ENCODE peak calls at places on chromosomes 5 and 9, in nine cellular contexts. I is WTC11; P is effector memory CD8-positive, alpha-beta T cell; E is T-cell; Y is uterus; H is small intestine; Z is DMS79 treated with DMSO at 0.1 percent for 48 hours; Q is endothelial cell; C is NCI-H1694. K is an unnamed sample.

GRCh38 chr9:135302329-135303279 is 177.0 kb upstream of the PPP1R26 start:
- DNase-seq in I (no peak), P (no peak), E (no peak), Y (no peak), H (no peak), Z (no peak), Q (no peak), C (no peak), K (no peak)

GRCh38 chr9:116198344-116198743 is 44.8 kb downstream of the PAPPA start:
- DNase-seq in I (no peak), P (no peak), E (no peak), Y (no peak), H (no peak), Z (no peak), Q (no peak), C (no peak), K (no peak)

GRCh38 chr5:146007270-146007669 is 70.9 kb downstream of the SH3RF2 start:
- DNase-seq in I (no peak), P (no peak), E (no peak), Y (no peak), H (peak), Z (no peak), Q (no peak), C (no peak), K (no peak)

GRCh38 chr5:179803651-179804598 is 2.7 kb downstream of the MGAT4B start:
- DNase-seq in I (no peak), P (no peak), E (peak), Y (no peak), H (peak), Z (no peak), Q (no peak), C (no peak), K (no peak)

GRCh38 chr9:99365233-99365980 is 143.3 kb downstream of the SEC61B start:
- DNase-seq in I (no peak), P (no peak), E (no peak), Y (no peak), H (no peak), Z (no peak), Q (no peak), C (no peak), K (no peak)

GRCh38 chr9:74755355-74755754 is 132.4 kb downstream of the TRPM6 start:
- DNase-seq in I (no peak), P (no peak), E (no peak), Y (no peak), H (no peak), Z (no peak), Q (no peak), C (no peak), K (no peak)

GRCh38 chr5:171622010-171622409 is 163.6 kb upstream of the SMIM23 start:
- DNase-seq in I (no peak), P (no peak), E (no peak), Y (no peak), H (no peak), Z (no peak), Q (no peak), C (peak), K (no peak)

GRCh38 chr5:131608597-131608996 is 26.4 kb downstream of the RAPGEF6 start:
- DNase-seq in I (no peak), P (no peak), E (no peak), Y (no peak), H (no peak), Z (no peak), Q (no peak), C (no peak), K (no peak)

GRCh38 chr9:89744730-89745129 is 139.9 kb downstream of the GADD45G start:
- DNase-seq in I (no peak), P (no peak), E (no peak), Y (no peak), H (no peak), Z (no peak), Q (no peak), C (no peak), K (no peak)

GRCh38 chr5:142385194-142385593 is 60.4 kb upstream of the SPRY4 start:
- DNase-seq in I (no peak), P (no peak), E (no peak), Y (no peak), H (no peak), Z (no peak), Q (no peak), C (no peak), K (no peak)

GRCh38 chr5:170603578-170604565 is 100.1 kb downstream of the KCNIP1 start:
- DNase-seq in I (peak), P (no peak), E (peak), Y (peak), H (peak), Z (peak), Q (peak), C (peak), K (peak)

GRCh38 chr9:36791204-36791948 is 218.7 kb downstream of the MELK start:
- DNase-seq in I (no peak), P (no peak), E (no peak), Y (no peak), H (no peak), Z (no peak), Q (no peak), C (no peak), K (no peak)

GRCh38 chr9:83062653-83063527 is at the start of gene RASEF:
- DNase-seq in I (peak), P (no peak), E (no peak), Y (no peak), H (peak), Z (peak), Q (peak), C (no peak), K (no peak)

GRCh38 chr5:140020601-140021177 is 22.4 kb downstream of the NRG2 start:
- DNase-seq in I (no peak), P (no peak), E (no peak), Y (no peak), H (no peak), Z (no peak), Q (no peak), C (no peak), K (no peak)

GRCh38 chr5:74865293-74865798 is 841 bp downstream of the FAM169A start:
- DNase-seq in I (no peak), P (no peak), E (no peak), Y (no peak), H (no peak), Z (peak), Q (no peak), C (no peak), K (no peak)

GRCh38 chr9:120312031-120312430 is 267.9 kb downstream of the CDK5RAP2 start:
- DNase-seq in I (no peak), P (no peak), E (no peak), Y (no peak), H (no peak), Z (no peak), Q (no peak), C (no peak), K (no peak)

GRCh38 chr5:134226441-134227192 is 744 bp upstream of the PPP2CA start:
- DNase-seq in I (no peak), P (no peak), E (peak), Y (no peak), H (peak), Z (peak), Q (no peak), C (no peak), K (peak)

GRCh38 chr5:131082034-131082550 is 83.0 kb downstream of the HINT1 start:
- DNase-seq in I (no peak), P (no peak), E (no peak), Y (no peak), H (no peak), Z (no peak), Q (no peak), C (no peak), K (no peak)

GRCh38 chr5:57566914-57567313 is 84.3 kb upstream of the ACTBL2 start:
- DNase-seq in I (no peak), P (no peak), E (no peak), Y (no peak), H (no peak), Z (no peak), Q (no peak), C (no peak), K (no peak)

GRCh38 chr5:115097236-115097635 is 72.5 kb downstream of the TRIM36 start:
- DNase-seq in I (no peak), P (no peak), E (no peak), Y (no peak), H (no peak), Z (no peak), Q (no peak), C (no peak), K (no peak)

GRCh38 chr5:153372433-153373167 is 117.9 kb upstream of the GRIA1 start:
- DNase-seq in I (no peak), P (no peak), E (no peak), Y (no peak), H (no peak), Z (peak), Q (no peak), C (no peak), K (no peak)

GRCh38 chr9:85430659-85431370 is 310.9 kb downstream of the AGTPBP1 start:
- DNase-seq in I (no peak), P (no peak), E (no peak), Y (no peak), H (no peak), Z (peak), Q (no peak), C (no peak), K (no peak)

GRCh38 chr5:56512314-56512996 is 279.3 kb upstream of the ANKRD55 start:
- DNase-seq in I (no peak), P (no peak), E (no peak), Y (no peak), H (no peak), Z (no peak), Q (no peak), C (no peak), K (no peak)

GRCh38 chr9:136178061-136178772 is 26.7 kb downstream of the LHX3 start:
- DNase-seq in I (peak), P (no peak), E (no peak), Y (no peak), H (no peak), Z (no peak), Q (no peak), C (no peak), K (no peak)

GRCh38 chr5:78753093-78753531 is 104.5 kb upstream of the LHFPL2 start:
- DNase-seq in I (no peak), P (no peak), E (no peak), Y (no peak), H (no peak), Z (no peak), Q (no peak), C (no peak), K (no peak)

K was measured in B cell.